ENCODE peak calls at places on chromosomes 7 and 10, in five cellular contexts. One of them, this sample, is unnamed.

GRCh38 chr10:23368816-23369640 is 24.4 kb upstream of the C10orf67 start:
- DNase-seq in GM12878: peak
- DNase-seq in fibroblast of the aortic adventitia: no peak
- DNase-seq in mammary epithelial cell: no peak
- DNase-seq in heart right ventricle: no peak
- DNase-seq in this sample: peak

GRCh38 chr10:34821587-34822585 is 6.8 kb upstream of the PARD3 start:
- DNase-seq in GM12878: no peak
- DNase-seq in fibroblast of the aortic adventitia: no peak
- DNase-seq in mammary epithelial cell: peak
- DNase-seq in heart right ventricle: no peak
- DNase-seq in this sample: no peak

GRCh38 chr10:92594194-92594593 is 1.3 kb downstream of the KIF11 start:
- DNase-seq in GM12878: no peak
- DNase-seq in fibroblast of the aortic adventitia: peak
- DNase-seq in mammary epithelial cell: peak
- DNase-seq in heart right ventricle: no peak
- DNase-seq in this sample: no peak

GRCh38 chr7:82413237-82413636 is 30.3 kb downstream of the CACNA2D1 start:
- DNase-seq in GM12878: no peak
- DNase-seq in fibroblast of the aortic adventitia: peak
- DNase-seq in mammary epithelial cell: no peak
- DNase-seq in heart right ventricle: no peak
- DNase-seq in this sample: no peak

GRCh38 chr10:127534511-127534910 is 14.6 kb upstream of the NPS start:
- DNase-seq in GM12878: no peak
- DNase-seq in fibroblast of the aortic adventitia: no peak
- DNase-seq in mammary epithelial cell: no peak
- DNase-seq in heart right ventricle: no peak
- DNase-seq in this sample: no peak

GRCh38 chr7:83934118-83934734 is 260.4 kb downstream of the SEMA3A start:
- DNase-seq in GM12878: no peak
- DNase-seq in fibroblast of the aortic adventitia: peak
- DNase-seq in mammary epithelial cell: no peak
- DNase-seq in heart right ventricle: no peak
- DNase-seq in this sample: no peak

GRCh38 chr7:90595801-90596683 is at the start of gene CDK14:
- DNase-seq in GM12878: no peak
- DNase-seq in fibroblast of the aortic adventitia: peak
- DNase-seq in mammary epithelial cell: peak
- DNase-seq in heart right ventricle: peak
- DNase-seq in this sample: no peak

GRCh38 chr7:53191836-53192443 is 156.5 kb downstream of the POM121L12 start:
- DNase-seq in GM12878: no peak
- DNase-seq in fibroblast of the aortic adventitia: no peak
- DNase-seq in mammary epithelial cell: no peak
- DNase-seq in heart right ventricle: no peak
- DNase-seq in this sample: no peak

GRCh38 chr10:128051548-128051947 is 74.7 kb downstream of the MKI67 start:
- DNase-seq in GM12878: no peak
- DNase-seq in fibroblast of the aortic adventitia: no peak
- DNase-seq in mammary epithelial cell: no peak
- DNase-seq in heart right ventricle: no peak
- DNase-seq in this sample: no peak

GRCh38 chr10:118405933-118406332 is 63.8 kb upstream of the FAM204A start:
- DNase-seq in GM12878: no peak
- DNase-seq in fibroblast of the aortic adventitia: no peak
- DNase-seq in mammary epithelial cell: peak
- DNase-seq in heart right ventricle: no peak
- DNase-seq in this sample: no peak

GRCh38 chr10:122051609-122052385 is 62.8 kb downstream of the TACC2 start:
- DNase-seq in GM12878: no peak
- DNase-seq in fibroblast of the aortic adventitia: peak
- DNase-seq in mammary epithelial cell: peak
- DNase-seq in heart right ventricle: peak
- DNase-seq in this sample: no peak

GRCh38 chr7:51263631-51264484 is 52.8 kb downstream of the COBL start:
- DNase-seq in GM12878: no peak
- DNase-seq in fibroblast of the aortic adventitia: no peak
- DNase-seq in mammary epithelial cell: peak
- DNase-seq in heart right ventricle: no peak
- DNase-seq in this sample: no peak

GRCh38 chr7:5709347-5709950 is 72.0 kb downstream of the RNF216 start:
- DNase-seq in GM12878: no peak
- DNase-seq in fibroblast of the aortic adventitia: peak
- DNase-seq in mammary epithelial cell: no peak
- DNase-seq in heart right ventricle: no peak
- DNase-seq in this sample: no peak

GRCh38 chr10:67520924-67521520 is 175.0 kb downstream of the CTNNA3 start:
- DNase-seq in GM12878: peak
- DNase-seq in fibroblast of the aortic adventitia: peak
- DNase-seq in mammary epithelial cell: peak
- DNase-seq in heart right ventricle: no peak
- DNase-seq in this sample: peak

GRCh38 chr10:119933179-119933578 is 40.6 kb downstream of the SEC23IP start:
- DNase-seq in GM12878: no peak
- DNase-seq in fibroblast of the aortic adventitia: peak
- DNase-seq in mammary epithelial cell: no peak
- DNase-seq in heart right ventricle: no peak
- DNase-seq in this sample: no peak

GRCh38 chr10:52106895-52107294 is 207.2 kb upstream of the DKK1 start:
- DNase-seq in GM12878: no peak
- DNase-seq in fibroblast of the aortic adventitia: no peak
- DNase-seq in mammary epithelial cell: no peak
- DNase-seq in heart right ventricle: no peak
- DNase-seq in this sample: no peak

GRCh38 chr10:86632009-86632800 is 22.1 kb upstream of the OPN4 start:
- DNase-seq in GM12878: no peak
- DNase-seq in fibroblast of the aortic adventitia: no peak
- DNase-seq in mammary epithelial cell: no peak
- DNase-seq in heart right ventricle: peak
- DNase-seq in this sample: no peak

GRCh38 chr7:80879849-80880248 is 39.0 kb downstream of the SEMA3C start:
- DNase-seq in GM12878: no peak
- DNase-seq in fibroblast of the aortic adventitia: no peak
- DNase-seq in mammary epithelial cell: no peak
- DNase-seq in heart right ventricle: no peak
- DNase-seq in this sample: no peak

GRCh38 chr10:46523881-46524470 is 32.5 kb downstream of the GPRIN2 start:
- DNase-seq in GM12878: no peak
- DNase-seq in fibroblast of the aortic adventitia: peak
- DNase-seq in mammary epithelial cell: peak
- DNase-seq in heart right ventricle: no peak
- DNase-seq in this sample: no peak

GRCh38 chr10:114715171-114715670 is 57.1 kb upstream of the ABLIM1 start:
- DNase-seq in GM12878: no peak
- DNase-seq in fibroblast of the aortic adventitia: peak
- DNase-seq in mammary epithelial cell: no peak
- DNase-seq in heart right ventricle: no peak
- DNase-seq in this sample: no peak

GRCh38 chr10:30747633-30748032 is 118.1 kb upstream of the LYZL2 start:
- DNase-seq in GM12878: peak
- DNase-seq in fibroblast of the aortic adventitia: peak
- DNase-seq in mammary epithelial cell: peak
- DNase-seq in heart right ventricle: no peak
- DNase-seq in this sample: no peak

GRCh38 chr7:121561717-121562116 is 165.6 kb upstream of the FAM3C start:
- DNase-seq in GM12878: no peak
- DNase-seq in fibroblast of the aortic adventitia: peak
- DNase-seq in mammary epithelial cell: no peak
- DNase-seq in heart right ventricle: no peak
- DNase-seq in this sample: no peak

GRCh38 chr7:72040641-72041040 is 371.5 kb downstream of the CALN1 start:
- DNase-seq in GM12878: no peak
- DNase-seq in fibroblast of the aortic adventitia: no peak
- DNase-seq in mammary epithelial cell: no peak
- DNase-seq in heart right ventricle: no peak
- DNase-seq in this sample: no peak

GRCh38 chr7:519429-519973 is at the start of gene PDGFA:
- DNase-seq in GM12878: no peak
- DNase-seq in fibroblast of the aortic adventitia: peak
- DNase-seq in mammary epithelial cell: peak
- DNase-seq in heart right ventricle: peak
- DNase-seq in this sample: no peak

GRCh38 chr7:103073989-103074518 is 542 bp downstream of the FBXL13 start:
- DNase-seq in GM12878: no peak
- DNase-seq in fibroblast of the aortic adventitia: no peak
- DNase-seq in mammary epithelial cell: no peak
- DNase-seq in heart right ventricle: no peak
- DNase-seq in this sample: no peak

GRCh38 chr7:44184874-44185446 is 4.3 kb downstream of the GCK start:
- DNase-seq in GM12878: no peak
- DNase-seq in fibroblast of the aortic adventitia: no peak
- DNase-seq in mammary epithelial cell: no peak
- DNase-seq in heart right ventricle: no peak
- DNase-seq in this sample: no peak
- H3K4me3 ChIP-seq in GM12878: no peak
- H3K4me3 ChIP-seq in fibroblast of the aortic adventitia: no peak
- H3K4me3 ChIP-seq in mammary epithelial cell: no peak
- H3K4me3 ChIP-seq in heart right ventricle: no peak
- H3K4me3 ChIP-seq in this sample: no peak

DNA sequence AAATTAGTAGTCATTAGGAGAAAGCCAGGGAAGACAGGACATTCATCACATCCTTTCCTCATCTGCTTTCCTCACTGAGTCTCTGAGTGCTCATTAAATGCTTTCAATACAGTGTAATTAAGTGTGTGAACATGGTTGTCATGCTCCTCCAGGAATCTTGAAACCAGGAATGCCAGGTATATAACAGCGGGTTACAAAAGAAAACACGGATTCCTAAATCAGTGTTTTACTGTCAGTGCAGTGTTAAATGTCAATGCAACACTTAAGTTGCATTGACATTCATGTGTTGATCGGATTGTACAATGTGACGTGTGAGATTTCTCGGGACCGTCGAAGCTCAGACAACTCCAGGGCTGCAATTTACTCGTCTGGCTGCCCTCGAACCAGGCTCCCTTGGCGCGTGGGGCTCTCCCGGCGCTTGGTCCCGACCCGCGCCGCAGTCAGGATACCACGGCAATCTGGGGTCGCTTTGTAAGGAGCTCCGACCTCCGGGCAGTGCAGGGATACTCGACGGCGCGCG is 455 bp upstream of the SPAG6 start:
- DNase-seq in GM12878: no peak
- DNase-seq in fibroblast of the aortic adventitia: no peak
- DNase-seq in mammary epithelial cell: no peak
- DNase-seq in heart right ventricle: no peak
- DNase-seq in this sample: no peak
- H3K4me3 ChIP-seq in GM12878: no peak
- H3K4me3 ChIP-seq in fibroblast of the aortic adventitia: no peak
- H3K4me3 ChIP-seq in mammary epithelial cell: no peak
- H3K4me3 ChIP-seq in heart right ventricle: no peak
- H3K4me3 ChIP-seq in this sample: no peak

GRCh38 chr7:114924066-114924712 is 2.3 kb downstream of the MDFIC start:
- DNase-seq in GM12878: no peak
- DNase-seq in fibroblast of the aortic adventitia: no peak
- DNase-seq in mammary epithelial cell: no peak
- DNase-seq in heart right ventricle: no peak
- DNase-seq in this sample: no peak
- H3K4me3 ChIP-seq in GM12878: peak
- H3K4me3 ChIP-seq in fibroblast of the aortic adventitia: peak
- H3K4me3 ChIP-seq in mammary epithelial cell: peak
- H3K4me3 ChIP-seq in heart right ventricle: peak
- H3K4me3 ChIP-seq in this sample: peak

GRCh38 chr7:33722383-33723096 is 182.8 kb upstream of the BMPER start:
- DNase-seq in GM12878: no peak
- DNase-seq in fibroblast of the aortic adventitia: peak
- DNase-seq in mammary epithelial cell: peak
- DNase-seq in heart right ventricle: no peak
- DNase-seq in this sample: no peak
- H3K4me3 ChIP-seq in GM12878: no peak
- H3K4me3 ChIP-seq in fibroblast of the aortic adventitia: no peak
- H3K4me3 ChIP-seq in mammary epithelial cell: no peak
- H3K4me3 ChIP-seq in heart right ventricle: no peak
- H3K4me3 ChIP-seq in this sample: no peak

GRCh38 chr10:93749218-93749799 is 8.4 kb upstream of the LGI1 start:
- DNase-seq in GM12878: no peak
- DNase-seq in fibroblast of the aortic adventitia: peak
- DNase-seq in mammary epithelial cell: no peak
- DNase-seq in heart right ventricle: no peak
- DNase-seq in this sample: no peak
- H3K4me3 ChIP-seq in GM12878: no peak
- H3K4me3 ChIP-seq in fibroblast of the aortic adventitia: no peak
- H3K4me3 ChIP-seq in mammary epithelial cell: no peak
- H3K4me3 ChIP-seq in heart right ventricle: no peak
- H3K4me3 ChIP-seq in this sample: no peak

GRCh38 chr7:112874909-112875308 is 84.7 kb upstream of the TMEM168 start:
- DNase-seq in GM12878: no peak
- DNase-seq in fibroblast of the aortic adventitia: no peak
- DNase-seq in mammary epithelial cell: no peak
- DNase-seq in heart right ventricle: no peak
- DNase-seq in this sample: no peak

GRCh38 chr7:112880786-112881418 is 90.7 kb upstream of the TMEM168 start:
- DNase-seq in GM12878: no peak
- DNase-seq in fibroblast of the aortic adventitia: no peak
- DNase-seq in mammary epithelial cell: no peak
- DNase-seq in heart right ventricle: no peak
- DNase-seq in this sample: no peak

GRCh38 chr7:112873831-112874553 is 83.8 kb upstream of the TMEM168 start:
- DNase-seq in GM12878: peak
- DNase-seq in fibroblast of the aortic adventitia: no peak
- DNase-seq in mammary epithelial cell: no peak
- DNase-seq in heart right ventricle: no peak
- DNase-seq in this sample: no peak

GRCh38 chr7:112877671-112878460 is 87.7 kb upstream of the TMEM168 start:
- DNase-seq in GM12878: no peak
- DNase-seq in fibroblast of the aortic adventitia: peak
- DNase-seq in mammary epithelial cell: no peak
- DNase-seq in heart right ventricle: no peak
- DNase-seq in this sample: no peak

GRCh38 chr7:112876877-112877276 is 86.7 kb upstream of the TMEM168 start:
- DNase-seq in GM12878: no peak
- DNase-seq in fibroblast of the aortic adventitia: no peak
- DNase-seq in mammary epithelial cell: no peak
- DNase-seq in heart right ventricle: no peak
- DNase-seq in this sample: no peak
- H3K4me3 ChIP-seq in GM12878: no peak
- H3K4me3 ChIP-seq in fibroblast of the aortic adventitia: no peak
- H3K4me3 ChIP-seq in mammary epithelial cell: no peak
- H3K4me3 ChIP-seq in heart right ventricle: no peak
- H3K4me3 ChIP-seq in this sample: no peak

This sample was measured in naive thymus-derived CD4-positive, alpha-beta T cell.